ENCODE peak calls at places on chromosomes 11 and 22, in four cellular contexts. P is DND-41, L is right lobe of liver, D is left ventricle myocardium inferior. A is an unnamed sample. For H3K27me3, the result is how much of the 10 kb centered on the place peaks cover.

GRCh38 chr22:43923191-43923590 is 414 bp upstream of the PNPLA3 start:
- DNase-seq in P (no peak), L (no peak), D (no peak), A (no peak)

GRCh38 chr11:114876231-114876630 is 197.9 kb downstream of the NXPE2 start:
- DNase-seq in P (no peak), L (no peak), D (no peak), A (no peak)

GRCh38 chr11:86068138-86068861 is 584 bp downstream of the PICALM start:
- DNase-seq in P (peak), L (peak), D (peak), A (peak)

GRCh38 chr22:38413085-38414008 is 41.7 kb downstream of the KCNJ4 start:
- DNase-seq in P (no peak), L (peak), D (peak), A (no peak)

GRCh38 chr11:106421673-106422292 is 344.3 kb downstream of the AASDHPPT start:
- DNase-seq in P (no peak), L (no peak), D (no peak), A (no peak)

GRCh38 chr11:118076754-118077281 is at the start of gene TMPRSS4:
- DNase-seq in P (no peak), L (no peak), D (no peak), A (no peak)

GRCh38 chr22:47053865-47054185 is 291.4 kb downstream of the TBC1D22A start:
- DNase-seq in P (no peak), L (no peak), D (no peak), A (no peak)

GRCh38 chr11:115266066-115266465 is 238.1 kb downstream of the CADM1 start:
- DNase-seq in P (no peak), L (no peak), D (no peak), A (no peak)

GRCh38 chr11:79959318-79959717 is 518.5 kb upstream of the TENM4 start:
- DNase-seq in P (no peak), L (no peak), D (no peak), A (no peak)

GRCh38 chr11:128424271-128424709 is 163.1 kb downstream of the ETS1 start:
- DNase-seq in P (no peak), L (no peak), D (peak), A (no peak)

GRCh38 chr22:49433044-49433443 is 394.6 kb downstream of the BRD1 start:
- DNase-seq in P (no peak), L (no peak), D (no peak), A (no peak)

GRCh38 chr11:46850829-46851380 is 4.8 kb upstream of the CKAP5 start:
- DNase-seq in P (no peak), L (no peak), D (no peak), A (no peak)

GRCh38 chr11:76269247-76269646 is 62.9 kb upstream of the WNT11 start:
- DNase-seq in P (no peak), L (peak), D (no peak), A (no peak)

GRCh38 chr22:17578129-17578754 is 14.9 kb downstream of the SLC25A18 start:
- DNase-seq in P (no peak), L (peak), D (peak), A (no peak)

GRCh38 chr11:27373856-27374602 is 11.0 kb upstream of the CCDC34 start:
- DNase-seq in P (no peak), L (no peak), D (no peak), A (no peak)

GRCh38 chr11:39673994-39674393 is 1785.5 kb downstream of the LRRC4C start:
- DNase-seq in P (no peak), L (no peak), D (no peak), A (no peak)

GRCh38 chr11:70203749-70204465 is 811 bp downstream of the FADD start:
- DNase-seq in P (peak), L (no peak), D (no peak), A (peak)

GRCh38 chr11:46075168-46075567 is 46.1 kb downstream of the PHF21A start:
- DNase-seq in P (no peak), L (no peak), D (no peak), A (no peak)

GRCh38 chr11:44711772-44712608 is 14.8 kb upstream of the TSPAN18 start:
- DNase-seq in P (no peak), L (no peak), D (no peak), A (no peak)

GRCh38 chr11:37712246-37712645 is 1114.2 kb upstream of the RAG2 start:
- DNase-seq in P (no peak), L (no peak), D (no peak), A (no peak)

GRCh38 chr22:17948101-17948500 is 76.3 kb downstream of the MICAL3 start:
- DNase-seq in P (no peak), L (no peak), D (no peak), A (no peak)

GRCh38 chr11:103929168-103929903 is 107.1 kb upstream of the DDI1 start:
- DNase-seq in P (no peak), L (no peak), D (no peak), A (peak)

GRCh38 chr11:64841592-64842365 is 2.7 kb downstream of the CDC42BPG start:
- DNase-seq in P (no peak), L (no peak), D (no peak), A (no peak)

GRCh38 chr11:130839950-130840666 is 76.2 kb downstream of the SNX19 start:
- DNase-seq in P (no peak), L (no peak), D (no peak), A (no peak)

GRCh38 chr11:106551744-106552671 is 466.3 kb downstream of the GUCY1A2 start:
- DNase-seq in P (no peak), L (no peak), D (no peak), A (no peak)

GRCh38 chr22:36385491-36386350 is 2.0 kb downstream of the MYH9 start:
- DNase-seq in P (peak), L (peak), D (peak), A (no peak)

GRCh38 chr11:40370821-40371616 is 1088.4 kb downstream of the LRRC4C start:
- DNase-seq in P (no peak), L (no peak), D (no peak), A (no peak)

GRCh38 chr11:44865866-44866272 is 84.8 kb downstream of the TP53I11 start:
- DNase-seq in P (no peak), L (peak), D (peak), A (no peak)

GRCh38 chr22:41688365-41689211 is at the start of gene SNU13:
- DNase-seq in P (peak), L (peak), D (peak), A (peak)

GRCh38 chr11:131724436-131724995 is 354.1 kb downstream of the NTM start:
- DNase-seq in P (no peak), L (no peak), D (no peak), A (no peak)

GRCh38 chr11:67409261-67409666 is 5.4 kb downstream of the TBC1D10C start:
- DNase-seq in P (peak), L (no peak), D (no peak), A (peak)

GRCh38 chr22:44454113-44454769 is 43.8 kb downstream of the RTL6 start:
- DNase-seq in P (no peak), L (no peak), D (no peak), A (no peak)

GRCh38 chr22:39317084-39317755 is 2.2 kb downstream of the RPL3 start:
- DNase-seq in P (no peak), L (no peak), D (no peak), A (no peak)

GRCh38 chr22:38724176-38724575 is 18.4 kb downstream of the GTPBP1 start:
- DNase-seq in P (no peak), L (no peak), D (no peak), A (no peak)

GRCh38 chr11:5665051-5665450 is 19.8 kb downstream of the TRIM5 start:
- DNase-seq in P (no peak), L (no peak), D (no peak), A (no peak)

GRCh38 chr11:102831709-102832492 is 11.5 kb downstream of the MMP3 start:
- DNase-seq in P (no peak), L (no peak), D (no peak), A (no peak)

GRCh38 chr11:102830328-102830727 is 13.1 kb downstream of the MMP3 start:
- DNase-seq in P (no peak), L (no peak), D (no peak), A (no peak)

GRCh38 chr11:102833731-102834130 is 9.7 kb downstream of the MMP3 start:
- DNase-seq in P (no peak), L (no peak), D (no peak), A (no peak)

GRCh38 chr11:102831128-102831708 is 12.2 kb downstream of the MMP3 start:
- DNase-seq in P (no peak), L (no peak), D (no peak), A (peak)

DNA sequence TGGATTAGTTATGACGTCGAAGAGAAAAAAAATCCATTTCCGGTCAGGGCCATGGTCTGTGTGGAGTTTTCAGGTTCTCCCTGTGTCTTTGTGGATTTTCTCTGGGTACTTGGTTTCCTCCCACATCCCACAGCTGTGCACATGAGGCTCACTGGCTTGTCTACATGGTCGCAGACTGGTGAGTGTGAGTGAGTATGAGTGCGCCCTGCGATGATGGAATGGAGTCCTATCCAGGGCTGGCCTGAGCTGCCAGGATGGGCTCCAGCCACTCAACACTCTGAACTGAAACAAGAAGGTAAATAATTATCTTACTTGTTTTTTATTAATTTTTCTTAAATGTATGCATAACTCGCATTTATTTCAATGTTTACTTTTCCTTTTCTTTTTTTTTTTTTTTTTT is 10.8 kb downstream of the MMP3 start:
- DNase-seq in P (no peak), L (no peak), D (no peak), A (no peak)
- H3K4me3 ChIP-seq in P (no peak), L (no peak), D (no peak), A (no peak)

GRCh38 chr11:61126266-61126665 is 24.0 kb downstream of the CD5 start:
- DNase-seq in P (no peak), L (no peak), D (peak), A (no peak)
- TF ChIP-seq CTCF in P (no peak), L (no peak), D (peak), A (no peak)

GRCh38 chr11:43269229-43269928 is 42.4 kb upstream of the API5 start:
- DNase-seq in P (no peak), L (no peak), D (peak), A (no peak)
- H3K27me3 ChIP-seq in P (under half), L (under half), D (under half), A (under half)

GRCh38 chr11:77879218-77879617 is 58.3 kb downstream of the AAMDC start:
- DNase-seq in P (no peak), L (no peak), D (peak), A (peak)
- H3K4me3 ChIP-seq in P (no peak), L (no peak), D (no peak), A (no peak)

GRCh38 chr22:20138417-20138738 is 6.8 kb downstream of the ZDHHC8 start:
- DNase-seq in P (no peak), L (no peak), D (no peak), A (no peak)
- TF ChIP-seq CTCF in P (no peak), L (no peak), D (no peak), A (no peak)

GRCh38 chr11:3177931-3178330 is 12.8 kb upstream of the OSBPL5 start:
- DNase-seq in P (no peak), L (no peak), D (no peak), A (no peak)
- H3K27me3 ChIP-seq in P (under half), L (under half), D (under half), A (under half)

GRCh38 chr11:119091966-119092879 is 7.5 kb downstream of the HMBS start:
- DNase-seq in P (peak), L (no peak), D (no peak), A (no peak)
- H3K4me3 ChIP-seq in P (peak), L (no peak), D (no peak), A (peak)